ENCODE peak calls at places on chromosomes 12 and 14, in nine cellular contexts. P is NT2/D1; J is activated gamma-delta T cell treated with anti-CD3 and anti-CD28 coated beads, Interleukin-2, amount 50 U/mL, for 16 hours; C is central memory CD8-positive, alpha-beta T cell; T is SIG-M5; A is activated CD4-positive, alpha-beta T cell treated with anti-CD3 and anti-CD28 coated beads, Interleukin-2, amount 10 ng/mL, durations not matched to agents 24 days and 14 days; D is spleen; W is stimulated activated CD4-positive, alpha-beta T cell treated with anti-CD3 and anti-CD28 coated beads, Interleukin-1b, Interleukin-23, amount 100 ng/mL, for 1 hour; R is activated T-cell treated with anti-CD3 and anti-CD28 coated beads, Interleukin-2, amount 50 U/mL, for 72 hours. F is an unnamed sample.

GRCh38 chr12:113788020-113788856 is 177.9 kb downstream of the RBM19 start:
- DNase-seq in P (no peak), J (no peak), C (no peak), T (no peak), A (no peak), D (no peak), W (no peak), R (no peak), F (no peak)

GRCh38 chr12:130164216-130164542 is 1.9 kb downstream of the FZD10 start:
- DNase-seq in P (no peak), J (no peak), C (no peak), T (no peak), A (no peak), D (no peak), W (no peak), R (no peak), F (no peak)

GRCh38 chr14:53808042-53808441 is 148.6 kb downstream of the BMP4 start:
- DNase-seq in P (no peak), J (no peak), C (no peak), T (no peak), A (no peak), D (no peak), W (no peak), R (no peak), F (no peak)

GRCh38 chr12:40693503-40693863 is 1.2 kb downstream of the CNTN1 start:
- DNase-seq in P (peak; percentile 22), J (no peak), C (no peak), T (no peak), A (no peak), D (no peak), W (no peak), R (no peak), F (peak; percentile 53)

GRCh38 chr14:33740531-33740930 is 210.3 kb downstream of the EGLN3 start:
- DNase-seq in P (no peak), J (no peak), C (no peak), T (no peak), A (no peak), D (no peak), W (no peak), R (no peak), F (no peak)

GRCh38 chr12:50275545-50275944 is 7.8 kb downstream of the LIMA1 start:
- DNase-seq in P (no peak), J (no peak), C (no peak), T (no peak), A (no peak), D (no peak), W (no peak), R (no peak), F (no peak)

GRCh38 chr14:89452281-89452680 is 35.2 kb upstream of the FOXN3 start:
- DNase-seq in P (no peak), J (no peak), C (no peak), T (no peak), A (no peak), D (no peak), W (no peak), R (no peak), F (no peak)

GRCh38 chr14:106586098-106586704 is 1059.8 kb downstream of the TMEM121 start:
- DNase-seq in P (peak; percentile 3), J (peak; percentile 55), C (peak; percentile 47), T (no peak), A (peak; percentile 90), D (peak; percentile 91), W (peak; percentile 45), R (peak; percentile 75), F (no peak)

GRCh38 chr12:42729532-42729895 is 140.0 kb upstream of the PRICKLE1 start:
- DNase-seq in P (no peak), J (no peak), C (no peak), T (no peak), A (no peak), D (no peak), W (no peak), R (no peak), F (no peak)

GRCh38 chr12:103848917-103849491 is 8.0 kb upstream of the NT5DC3 start:
- DNase-seq in P (no peak), J (no peak), C (no peak), T (no peak), A (no peak), D (no peak), W (no peak), R (no peak), F (peak; percentile 34)

GRCh38 chr12:11026118-11026517 is 3.7 kb upstream of the TAS2R19 start:
- DNase-seq in P (peak; percentile 66), J (no peak), C (no peak), T (no peak), A (no peak), D (no peak), W (no peak), R (no peak), F (no peak)

GRCh38 chr12:30828686-30829085 is 73.9 kb upstream of the CAPRIN2 start:
- DNase-seq in P (no peak), J (no peak), C (no peak), T (no peak), A (no peak), D (no peak), W (no peak), R (no peak), F (no peak)